ENCODE peak calls at places on chromosomes 2 and 18, in eight cellular contexts. P is lung microvascular endothelial cell; V is activated T-helper 1 cell treated with Interleukin-2 at 50 U/mL for 16 hours; N is Calu3; F is spleen; C is activated CD4-positive, alpha-beta T cell treated with anti-CD3 and anti-CD28 coated beads, Interleukin-2, amount 50 U/mL, for 4 hours; H is A172; J is transverse colon. Y is an unnamed sample.
A peak's percentile ranks its signal among the peaks of the same experiment; 100 is the strongest.

GRCh38 chr2:38163006-38163405 is 87.1 kb upstream of the CYP1B1 start:
- DNase-seq in V (no peak), H (no peak), N (no peak), J (no peak), C (no peak), F (no peak), P (no peak), Y (no peak)

GRCh38 chr2:181977661-181978350 is 7.8 kb upstream of the PPP1R1C start:
- DNase-seq in J (no peak), H (peak; percentile 76), C (no peak), N (no peak), P (peak; percentile 11), V (no peak), F (no peak), Y (no peak)

GRCh38 chr2:67006373-67006960 is 390.7 kb upstream of the ETAA1 start:
- DNase-seq in H (no peak), P (no peak), N (no peak), C (no peak), F (no peak), J (no peak), V (no peak), Y (no peak)

GRCh38 chr18:27713727-27714080 is 463.2 kb downstream of the CDH2 start:
- DNase-seq in H (no peak), V (no peak), F (no peak), C (no peak), J (no peak), P (no peak), N (no peak), Y (no peak)

GRCh38 chr18:70015127-70015526 is 67.5 kb upstream of the CD226 start:
- DNase-seq in N (no peak), J (no peak), H (no peak), P (no peak), V (no peak), C (no peak), F (no peak), Y (no peak)

GRCh38 chr18:23824704-23825103 is 135.5 kb downstream of the LAMA3 start:
- DNase-seq in J (no peak), F (no peak), C (no peak), N (no peak), H (no peak), P (peak; percentile 37), V (no peak), Y (no peak)

GRCh38 chr2:180653481-180653880 is 326.9 kb upstream of the UBE2E3 start:
- DNase-seq in F (no peak), C (no peak), J (no peak), P (no peak), N (no peak), H (no peak), V (no peak), Y (no peak)

GRCh38 chr2:233025706-233026105 is 6.8 kb upstream of the NEU2 start:
- DNase-seq in F (peak; percentile 24), N (no peak), C (no peak), J (no peak), V (no peak), P (no peak), H (no peak), Y (no peak)

GRCh38 chr2:209476367-209477191 is 52.7 kb downstream of the MAP2 start:
- DNase-seq in P (peak; percentile 44), H (peak; percentile 57), C (no peak), V (no peak), N (no peak), J (no peak), F (no peak), Y (no peak)

GRCh38 chr2:121242976-121243375 is 42.0 kb downstream of the TFCP2L1 start:
- DNase-seq in C (no peak), F (peak; percentile 54), P (no peak), V (no peak), J (no peak), N (no peak), H (no peak), Y (no peak)

GRCh38 chr2:239710953-239711861 is 310.4 kb upstream of the HDAC4 start:
- DNase-seq in C (no peak), H (no peak), P (no peak), N (no peak), J (no peak), F (peak; percentile 38), V (no peak), Y (no peak)

GRCh38 chr2:174972924-174973323 is 32.3 kb downstream of the CHN1 start:
- DNase-seq in V (no peak), H (peak; percentile 70), N (no peak), F (no peak), P (no peak), C (no peak), J (no peak), Y (no peak)

GRCh38 chr18:36828157-36828629 is 609 bp downstream of the TPGS2 start:
- DNase-seq in C (peak; percentile 3), H (peak; percentile 53), J (peak; percentile 34), N (peak; percentile 42), V (no peak), F (no peak), P (peak; percentile 43), Y (no peak)

GRCh38 chr18:48840491-48840877 is 110.3 kb downstream of the SMAD7 start:
- DNase-seq in C (no peak), V (no peak), F (peak; percentile 41), H (no peak), P (no peak), N (no peak), J (no peak), Y (no peak)

GRCh38 chr2:68746408-68746807 is 11.8 kb downstream of the ARHGAP25 start:
- DNase-seq in H (no peak), C (no peak), V (no peak), J (no peak), F (no peak), P (no peak), N (no peak), Y (no peak)

GRCh38 chr2:66050392-66050791 is 384.5 kb upstream of the MEIS1 start:
- DNase-seq in J (no peak), P (no peak), H (no peak), N (no peak), C (no peak), F (no peak), V (no peak), Y (no peak)

GRCh38 chr2:105415007-105415406 is 16.2 kb upstream of the FHL2 start:
- DNase-seq in C (no peak), V (no peak), N (no peak), F (no peak), J (no peak), H (no peak), P (no peak), Y (no peak)

GRCh38 chr2:27701676-27702075 is 38.0 kb downstream of the SLC4A1AP start:
- DNase-seq in P (no peak), V (no peak), F (no peak), J (no peak), C (no peak), H (no peak), N (no peak), Y (no peak)

GRCh38 chr2:214808481-214808931 is 977 bp downstream of the BARD1 start:
- DNase-seq in C (no peak), V (no peak), J (no peak), F (no peak), N (no peak), P (no peak), H (peak; percentile 19), Y (no peak)

GRCh38 chr2:38146917-38147307 is 71.0 kb upstream of the CYP1B1 start:
- DNase-seq in J (no peak), V (no peak), N (peak; percentile 63), H (peak; percentile 98), P (peak; percentile 94), F (no peak), C (no peak), Y (no peak)

GRCh38 chr2:73917296-73917695 is 9.4 kb upstream of the DGUOK start:
- DNase-seq in P (no peak), J (no peak), H (no peak), N (no peak), C (no peak), F (no peak), V (no peak), Y (no peak)

GRCh38 chr2:69292326-69292725 is 94.7 kb downstream of the GFPT1 start:
- DNase-seq in N (no peak), H (no peak), C (no peak), J (no peak), P (no peak), F (no peak), V (no peak), Y (no peak)

GRCh38 chr2:39375917-39376316 is 61.2 kb downstream of the MAP4K3 start:
- DNase-seq in J (no peak), N (no peak), H (no peak), C (no peak), P (no peak), V (no peak), F (no peak), Y (no peak)

GRCh38 chr18:63363951-63364350 is 3.1 kb downstream of the KDSR start:
- DNase-seq in V (no peak), J (no peak), C (peak; percentile 22), F (no peak), N (no peak), P (no peak), H (no peak), Y (no peak)

GRCh38 chr2:20185176-20186022 is 39.5 kb downstream of the SDC1 start:
- DNase-seq in N (peak; percentile 15), J (no peak), H (peak; percentile 98), P (peak; percentile 88), F (no peak), V (no peak), C (no peak), Y (no peak)

GRCh38 chr2:228545041-228545440 is 363.6 kb upstream of the SPHKAP start:
- DNase-seq in C (no peak), F (no peak), P (peak; percentile 30), J (no peak), H (peak; percentile 81), N (no peak), V (no peak), Y (no peak)

Y was measured in activated naive CD8-positive, alpha-beta T cell treated with anti-CD3 and anti-CD28 coated beads, Interleukin-2, amount 50 U/mL, for 16 hours.